ENCODE peak calls at places on chromosomes 2 and 18, in four cellular contexts. U is H1, K is HepG2, H is K562. L is an unnamed sample.

GRCh38 chr2:175627405-175627804 is 374.7 kb downstream of the LNPK start:
- DNase-seq in U (no peak), K (no peak), H (no peak), L (no peak)

GRCh38 chr18:3044931-3045698 is 32.2 kb upstream of the LPIN2 start:
- DNase-seq in U (no peak), K (peak), H (no peak), L (no peak)

GRCh38 chr18:24414349-24415003 is 12.0 kb upstream of the IMPACT start:
- DNase-seq in U (no peak), K (no peak), H (no peak), L (no peak)

GRCh38 chr18:51107594-51108305 is 77.7 kb downstream of the SMAD4 start:
- DNase-seq in U (no peak), K (no peak), H (no peak), L (peak)

GRCh38 chr2:203936535-203936934 is at the start of gene ICOS:
- DNase-seq in U (no peak), K (no peak), H (no peak), L (no peak)

GRCh38 chr18:56112984-56113383 is 525.0 kb upstream of the TCF4 start:
- DNase-seq in U (no peak), K (no peak), H (no peak), L (no peak)

GRCh38 chr2:33268246-33268831 is 208.1 kb upstream of the RASGRP3 start:
- DNase-seq in U (no peak), K (no peak), H (no peak), L (no peak)

GRCh38 chr2:137677466-137677865 is 286.8 kb upstream of the HNMT start:
- DNase-seq in U (no peak), K (no peak), H (no peak), L (no peak)

GRCh38 chr2:155727097-155727906 is 605.2 kb downstream of the NR4A2 start:
- DNase-seq in U (no peak), K (no peak), H (no peak), L (no peak)

GRCh38 chr18:44747157-44747556 is 66.5 kb downstream of the SETBP1 start:
- DNase-seq in U (no peak), K (no peak), H (no peak), L (no peak)

GRCh38 chr2:74194799-74195198 is 3.6 kb upstream of the MTHFD2 start:
- DNase-seq in U (no peak), K (no peak), H (no peak), L (no peak)

GRCh38 chr2:227376911-227377396 is 2.2 kb downstream of the TM4SF20 start:
- DNase-seq in U (no peak), K (no peak), H (no peak), L (peak)

GRCh38 chr2:167946367-167946955 is 300.9 kb downstream of the STK39 start:
- DNase-seq in U (no peak), K (no peak), H (no peak), L (no peak)

GRCh38 chr2:45302011-45302325 is 292.7 kb upstream of the SIX2 start:
- DNase-seq in U (no peak), K (no peak), H (no peak), L (no peak)

GRCh38 chr2:234476766-234477165 is 20.1 kb downstream of the ARL4C start:
- DNase-seq in U (no peak), K (no peak), H (peak), L (no peak)

GRCh38 chr2:205705511-205706397 is 23.5 kb downstream of the NRP2 start:
- DNase-seq in U (no peak), K (no peak), H (no peak), L (no peak)

GRCh38 chr2:170340693-170341068 is 162.7 kb downstream of the MYO3B start:
- DNase-seq in U (no peak), K (no peak), H (no peak), L (no peak)

GRCh38 chr2:158979775-158980174 is 11.3 kb downstream of the TANC1 start:
- DNase-seq in U (no peak), K (no peak), H (no peak), L (no peak)

GRCh38 chr18:35572644-35573043 is 8.9 kb upstream of the GALNT1 start:
- DNase-seq in U (no peak), K (no peak), H (no peak), L (no peak)

GRCh38 chr18:48228841-48229240 is 180.3 kb downstream of the ZBTB7C start:
- DNase-seq in U (no peak), K (no peak), H (no peak), L (no peak)

GRCh38 chr18:48230459-48231113 is 178.6 kb downstream of the ZBTB7C start:
- DNase-seq in U (peak), K (peak), H (peak), L (peak)

GRCh38 chr18:48227206-48227605 is 182.0 kb downstream of the ZBTB7C start:
- DNase-seq in U (no peak), K (no peak), H (no peak), L (no peak)

GRCh38 chr18:48228301-48228715 is 180.9 kb downstream of the ZBTB7C start:
- DNase-seq in U (no peak), K (no peak), H (no peak), L (no peak)

DNA sequence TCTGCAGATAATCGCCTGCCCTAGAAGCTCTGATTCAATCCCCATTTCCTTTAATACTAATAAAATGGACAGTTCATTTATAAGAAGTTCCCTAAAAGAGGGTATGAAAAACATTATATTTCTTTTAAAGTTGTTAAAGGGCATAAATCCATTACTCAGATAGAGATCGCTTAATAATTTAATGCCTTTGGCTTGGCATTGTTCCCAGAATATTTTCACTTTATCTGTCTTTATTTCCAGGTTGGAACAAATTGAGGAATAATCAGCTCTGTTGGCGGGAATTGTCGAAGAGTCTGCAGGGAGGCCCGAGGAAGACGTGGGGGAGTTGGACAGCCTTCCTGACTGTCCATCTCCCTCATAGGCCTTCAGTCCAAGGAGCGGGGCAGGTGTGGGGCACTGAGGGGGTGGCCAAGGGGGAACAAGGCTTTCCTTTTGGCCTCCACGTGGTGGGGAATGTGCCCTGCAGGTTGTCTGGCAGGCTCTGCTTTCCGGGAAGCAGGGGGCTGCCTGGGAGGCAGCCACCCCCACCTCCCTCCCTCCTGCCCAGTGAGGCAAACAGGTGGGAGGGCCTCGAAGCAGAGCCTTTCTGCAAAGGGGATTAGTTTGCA is 179.6 kb downstream of the ZBTB7C start:
- DNase-seq in U (no peak), K (no peak), H (no peak), L (no peak)
- TF ChIP-seq MAFK in U (no peak), K (no peak), H (no peak), L (no peak)

DNA sequence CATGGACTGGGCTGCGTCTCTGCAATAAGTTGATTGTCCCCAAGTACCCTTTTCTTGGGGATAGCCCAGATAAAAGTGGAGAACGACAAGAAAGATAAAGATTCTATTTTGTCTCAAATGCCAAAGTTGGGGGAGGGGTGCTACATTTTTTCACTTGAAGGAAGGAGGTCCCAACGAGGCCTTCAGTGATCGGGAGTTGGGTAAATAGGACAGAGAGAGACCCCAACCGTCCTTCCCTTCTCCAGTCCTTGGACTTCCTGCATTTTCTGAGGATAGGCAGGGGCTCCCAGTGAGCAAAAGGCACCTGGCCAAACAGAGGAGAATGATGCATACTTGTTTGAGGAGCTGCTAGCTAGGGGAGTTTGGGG is 3.4 kb upstream of the EN1 start:
- DNase-seq in U (no peak), K (no peak), H (no peak), L (no peak)
- TF ChIP-seq KDM1A in U (no peak), K (no peak), H (no peak), L (no peak)

GRCh38 chr2:47666332-47666731 is 116.6 kb upstream of the MSH6 start:
- DNase-seq in U (no peak), K (no peak), H (no peak), L (no peak)
- TF ChIP-seq MAFK in U (no peak), K (no peak), H (no peak), L (no peak)

GRCh38 chr18:46711444-46711863 is 45.4 kb downstream of the ST8SIA5 start:
- DNase-seq in U (no peak), K (no peak), H (peak), L (no peak)
- TF ChIP-seq KDM1A in U (no peak), K (no peak), H (peak), L (no peak)

DNA sequence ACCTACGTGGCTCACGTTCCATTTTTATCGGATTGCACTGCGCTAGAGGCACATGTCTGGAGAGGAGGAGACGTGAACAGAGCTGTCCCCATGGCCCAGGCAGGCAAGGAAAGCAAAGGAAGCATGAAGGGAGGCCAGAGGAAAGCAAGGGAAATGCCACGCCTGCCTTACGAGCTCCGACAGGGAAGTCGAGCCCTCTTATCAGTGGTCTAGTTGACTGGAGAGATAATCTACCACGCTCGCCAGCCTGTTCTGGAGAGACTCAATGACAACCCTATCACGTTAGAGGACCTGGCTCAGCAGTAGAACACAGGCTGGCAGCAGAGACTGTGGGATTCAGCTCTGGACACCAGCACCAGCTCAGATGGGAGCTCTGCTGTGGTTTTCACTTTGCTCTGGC is 202.6 kb upstream of the ID2 start:
- DNase-seq in U (no peak), K (no peak), H (no peak), L (no peak)
- TF ChIP-seq MAFK in U (no peak), K (no peak), H (no peak), L (no peak)

GRCh38 chr2:134301099-134301970 is 47.5 kb downstream of the MGAT5 start:
- DNase-seq in U (no peak), K (no peak), H (no peak), L (no peak)
- TF ChIP-seq KDM1A in U (no peak), K (no peak), H (no peak), L (no peak)

DNA sequence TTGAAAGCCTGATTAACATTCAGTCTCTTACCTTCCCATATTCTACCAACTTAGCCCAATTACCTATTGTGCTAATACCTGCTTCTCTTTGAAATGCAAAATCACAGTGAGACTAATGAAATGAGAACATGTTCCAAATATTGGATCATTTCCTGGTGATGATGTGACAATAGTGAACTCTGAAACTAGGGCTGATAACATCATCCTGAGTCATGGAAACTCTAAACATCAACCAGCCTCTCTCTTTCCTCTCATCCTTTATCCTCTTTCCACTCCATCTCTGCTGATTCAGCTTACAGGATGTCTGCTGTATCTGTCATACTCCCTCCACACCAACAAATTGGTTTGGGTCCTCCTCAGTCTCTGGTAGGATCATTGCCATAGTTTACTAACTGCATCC is 98.8 kb upstream of the NCKAP5 start:
- DNase-seq in U (no peak), K (no peak), H (no peak), L (no peak)
- TF ChIP-seq MAFK in U (no peak), K (no peak), H (no peak), L (peak)

GRCh38 chr2:238380785-238381184 is 45.9 kb upstream of the ASB1 start:
- DNase-seq in U (no peak), K (no peak), H (no peak), L (no peak)
- TF ChIP-seq KDM1A in U (no peak), K (no peak), H (no peak), L (no peak)

GRCh38 chr2:212858496-212858895 is 292.9 kb downstream of the IKZF2 start:
- DNase-seq in U (no peak), K (no peak), H (no peak), L (no peak)

GRCh38 chr2:212864186-212864585 is 287.2 kb downstream of the IKZF2 start:
- DNase-seq in U (no peak), K (no peak), H (no peak), L (no peak)

DNA sequence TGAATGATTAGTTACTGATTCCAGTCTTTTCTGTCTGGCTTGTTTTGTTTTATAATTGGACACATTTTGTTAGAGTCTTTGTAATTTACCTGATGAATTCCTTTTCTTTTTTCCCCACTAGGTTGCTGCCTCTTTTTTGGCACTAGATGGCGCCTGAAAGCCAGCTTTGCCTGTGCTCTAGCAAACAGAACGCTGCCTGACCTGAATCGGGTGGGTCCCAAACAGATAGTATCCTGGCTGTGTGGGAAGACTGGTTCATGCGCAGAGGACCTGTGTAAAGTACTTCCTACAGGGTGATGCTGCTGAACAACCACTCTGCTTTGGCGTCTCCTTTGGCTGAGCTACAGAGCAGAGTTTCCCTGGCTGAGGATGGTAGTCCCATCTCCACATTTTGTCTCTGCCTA is 288.2 kb downstream of the IKZF2 start:
- DNase-seq in U (peak), K (peak), H (peak), L (no peak)
- TF ChIP-seq MAFK in U (no peak), K (no peak), H (no peak), L (no peak)

GRCh38 chr2:178704876-178705275 is 102.3 kb downstream of the TTN start:
- DNase-seq in U (no peak), K (no peak), H (no peak), L (no peak)

DNA sequence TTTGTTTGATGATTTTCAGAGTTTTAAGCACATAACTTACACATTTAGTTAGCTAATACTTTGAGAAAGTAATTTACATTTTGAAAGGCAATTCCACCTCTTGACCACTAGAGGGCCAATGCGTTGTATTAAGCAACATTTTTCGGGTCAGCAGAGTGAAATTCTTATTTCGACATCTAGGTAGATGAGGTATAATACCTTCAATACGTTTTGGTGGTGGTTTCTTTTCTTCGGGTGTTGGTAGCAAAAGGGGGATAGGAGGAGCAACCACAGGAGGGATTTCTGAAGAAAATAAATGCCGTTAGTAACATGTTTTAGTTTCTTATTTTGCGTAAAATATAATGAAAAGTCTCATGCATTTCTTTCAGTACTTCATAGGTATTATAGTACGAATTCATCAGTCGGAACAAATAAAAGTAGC is 106.3 kb downstream of the TTN start:
- DNase-seq in U (no peak), K (peak), H (peak), L (peak)
- TF ChIP-seq KDM1A in U (no peak), K (no peak), H (no peak), L (no peak)